ENCODE peak calls at places on chromosomes 11 and 22, in six cellular contexts. One of them, this sample, is unnamed.

GRCh38 chr11:11250470-11250869 is 102.6 kb downstream of the CSNK2A3 start:
- DNase-seq in NCI-H1105: no peak
- DNase-seq in fibroblast of mammary gland: no peak
- DNase-seq in SK-N-MC: no peak
- DNase-seq in stimulated activated CD4-positive, alpha-beta T cell treated with anti-CD3 and anti-CD28 coated beads, Interleukin-1b, Interleukin-23, amount 100 ng/mL, for 24 hours: no peak
- DNase-seq in stimulated activated naive CD8-positive, alpha-beta T cell treated with anti-CD3 and anti-CD28 coated beads, Interleukin-15, Interleukin-2, amounts not matched to agents 100 U/mL and 50 U/mL, for 24 hours: no peak
- DNase-seq in this sample: no peak

GRCh38 chr11:111814567-111814966 is 48.4 kb upstream of the PPP2R1B start:
- DNase-seq in SK-N-MC: peak
- DNase-seq in stimulated activated naive CD8-positive, alpha-beta T cell treated with anti-CD3 and anti-CD28 coated beads, Interleukin-15, Interleukin-2, amounts not matched to agents 100 U/mL and 50 U/mL, for 24 hours: no peak
- DNase-seq in stimulated activated CD4-positive, alpha-beta T cell treated with anti-CD3 and anti-CD28 coated beads, Interleukin-1b, Interleukin-23, amount 100 ng/mL, for 24 hours: no peak
- DNase-seq in NCI-H1105: no peak
- DNase-seq in fibroblast of mammary gland: peak
- DNase-seq in this sample: no peak

GRCh38 chr11:63560506-63561179 is 2.5 kb downstream of the PLAAT2 start:
- DNase-seq in NCI-H1105: no peak
- DNase-seq in stimulated activated naive CD8-positive, alpha-beta T cell treated with anti-CD3 and anti-CD28 coated beads, Interleukin-15, Interleukin-2, amounts not matched to agents 100 U/mL and 50 U/mL, for 24 hours: no peak
- DNase-seq in fibroblast of mammary gland: no peak
- DNase-seq in SK-N-MC: no peak
- DNase-seq in stimulated activated CD4-positive, alpha-beta T cell treated with anti-CD3 and anti-CD28 coated beads, Interleukin-1b, Interleukin-23, amount 100 ng/mL, for 24 hours: no peak
- DNase-seq in this sample: no peak

GRCh38 chr22:42747701-42748513 is 27.2 kb upstream of the A4GALT start:
- DNase-seq in NCI-H1105: no peak
- DNase-seq in SK-N-MC: peak
- DNase-seq in stimulated activated naive CD8-positive, alpha-beta T cell treated with anti-CD3 and anti-CD28 coated beads, Interleukin-15, Interleukin-2, amounts not matched to agents 100 U/mL and 50 U/mL, for 24 hours: no peak
- DNase-seq in stimulated activated CD4-positive, alpha-beta T cell treated with anti-CD3 and anti-CD28 coated beads, Interleukin-1b, Interleukin-23, amount 100 ng/mL, for 24 hours: no peak
- DNase-seq in fibroblast of mammary gland: peak
- DNase-seq in this sample: no peak

GRCh38 chr11:17076517-17077239 is 789 bp downstream of the RPS13 start:
- DNase-seq in fibroblast of mammary gland: peak
- DNase-seq in NCI-H1105: no peak
- DNase-seq in SK-N-MC: no peak
- DNase-seq in stimulated activated CD4-positive, alpha-beta T cell treated with anti-CD3 and anti-CD28 coated beads, Interleukin-1b, Interleukin-23, amount 100 ng/mL, for 24 hours: no peak
- DNase-seq in stimulated activated naive CD8-positive, alpha-beta T cell treated with anti-CD3 and anti-CD28 coated beads, Interleukin-15, Interleukin-2, amounts not matched to agents 100 U/mL and 50 U/mL, for 24 hours: no peak
- DNase-seq in this sample: no peak

GRCh38 chr11:72687326-72687725 is 13.1 kb upstream of the PDE2A start:
- DNase-seq in fibroblast of mammary gland: no peak
- DNase-seq in SK-N-MC: no peak
- DNase-seq in NCI-H1105: no peak
- DNase-seq in stimulated activated CD4-positive, alpha-beta T cell treated with anti-CD3 and anti-CD28 coated beads, Interleukin-1b, Interleukin-23, amount 100 ng/mL, for 24 hours: no peak
- DNase-seq in stimulated activated naive CD8-positive, alpha-beta T cell treated with anti-CD3 and anti-CD28 coated beads, Interleukin-15, Interleukin-2, amounts not matched to agents 100 U/mL and 50 U/mL, for 24 hours: no peak
- DNase-seq in this sample: no peak

GRCh38 chr11:114111369-114112042 is 52.0 kb downstream of the ZBTB16 start:
- DNase-seq in stimulated activated CD4-positive, alpha-beta T cell treated with anti-CD3 and anti-CD28 coated beads, Interleukin-1b, Interleukin-23, amount 100 ng/mL, for 24 hours: no peak
- DNase-seq in fibroblast of mammary gland: peak
- DNase-seq in stimulated activated naive CD8-positive, alpha-beta T cell treated with anti-CD3 and anti-CD28 coated beads, Interleukin-15, Interleukin-2, amounts not matched to agents 100 U/mL and 50 U/mL, for 24 hours: no peak
- DNase-seq in SK-N-MC: no peak
- DNase-seq in NCI-H1105: no peak
- DNase-seq in this sample: no peak

GRCh38 chr22:19233189-19233661 is 54.7 kb upstream of the SLC25A1 start:
- DNase-seq in NCI-H1105: no peak
- DNase-seq in stimulated activated naive CD8-positive, alpha-beta T cell treated with anti-CD3 and anti-CD28 coated beads, Interleukin-15, Interleukin-2, amounts not matched to agents 100 U/mL and 50 U/mL, for 24 hours: no peak
- DNase-seq in stimulated activated CD4-positive, alpha-beta T cell treated with anti-CD3 and anti-CD28 coated beads, Interleukin-1b, Interleukin-23, amount 100 ng/mL, for 24 hours: no peak
- DNase-seq in fibroblast of mammary gland: no peak
- DNase-seq in SK-N-MC: no peak
- DNase-seq in this sample: no peak

GRCh38 chr11:45045692-45046471 is 95.2 kb upstream of the TP53I11 start:
- DNase-seq in stimulated activated naive CD8-positive, alpha-beta T cell treated with anti-CD3 and anti-CD28 coated beads, Interleukin-15, Interleukin-2, amounts not matched to agents 100 U/mL and 50 U/mL, for 24 hours: peak
- DNase-seq in fibroblast of mammary gland: peak
- DNase-seq in SK-N-MC: no peak
- DNase-seq in NCI-H1105: no peak
- DNase-seq in stimulated activated CD4-positive, alpha-beta T cell treated with anti-CD3 and anti-CD28 coated beads, Interleukin-1b, Interleukin-23, amount 100 ng/mL, for 24 hours: no peak
- DNase-seq in this sample: no peak

GRCh38 chr11:28759311-28759710 is 651.1 kb downstream of the METTL15 start:
- DNase-seq in stimulated activated naive CD8-positive, alpha-beta T cell treated with anti-CD3 and anti-CD28 coated beads, Interleukin-15, Interleukin-2, amounts not matched to agents 100 U/mL and 50 U/mL, for 24 hours: no peak
- DNase-seq in stimulated activated CD4-positive, alpha-beta T cell treated with anti-CD3 and anti-CD28 coated beads, Interleukin-1b, Interleukin-23, amount 100 ng/mL, for 24 hours: no peak
- DNase-seq in SK-N-MC: no peak
- DNase-seq in fibroblast of mammary gland: no peak
- DNase-seq in NCI-H1105: no peak
- DNase-seq in this sample: no peak